ENCODE peak calls at places on chromosomes 11 and 22, in four cellular contexts. One of them, this sample, is unnamed.

GRCh38 chr11:80916180-80916811 is 1475.5 kb upstream of the TENM4 start:
- DNase-seq in activated B cell treated with CpG ODN at 0.5 μM for 24 hours: no peak
- DNase-seq in stomach: no peak
- DNase-seq in brain microvascular endothelial cell: no peak
- DNase-seq in this sample: no peak

GRCh38 chr11:76803811-76804600 is 20.9 kb downstream of the TSKU start:
- DNase-seq in activated B cell treated with CpG ODN at 0.5 μM for 24 hours: no peak
- DNase-seq in stomach: no peak
- DNase-seq in brain microvascular endothelial cell: no peak
- DNase-seq in this sample: peak

GRCh38 chr11:3009481-3009880 is 17.4 kb upstream of the NAP1L4 start:
- DNase-seq in brain microvascular endothelial cell: no peak
- DNase-seq in stomach: no peak
- DNase-seq in activated B cell treated with CpG ODN at 0.5 μM for 24 hours: no peak
- DNase-seq in this sample: no peak

GRCh38 chr22:24426859-24427499 is 420 bp upstream of the ADORA2A start:
- DNase-seq in stomach: no peak
- DNase-seq in brain microvascular endothelial cell: no peak
- DNase-seq in activated B cell treated with CpG ODN at 0.5 μM for 24 hours: no peak
- DNase-seq in this sample: no peak

GRCh38 chr11:78094250-78094649 is 14.6 kb upstream of the NDUFC2 start:
- DNase-seq in brain microvascular endothelial cell: no peak
- DNase-seq in stomach: no peak
- DNase-seq in activated B cell treated with CpG ODN at 0.5 μM for 24 hours: no peak
- DNase-seq in this sample: no peak

GRCh38 chr11:68369161-68369560 is 56.8 kb downstream of the LRP5 start:
- DNase-seq in activated B cell treated with CpG ODN at 0.5 μM for 24 hours: no peak
- DNase-seq in stomach: no peak
- DNase-seq in brain microvascular endothelial cell: no peak
- DNase-seq in this sample: no peak

GRCh38 chr11:74397531-74398243 is 546 bp downstream of the PGM2L1 start:
- DNase-seq in brain microvascular endothelial cell: peak
- DNase-seq in stomach: peak
- DNase-seq in activated B cell treated with CpG ODN at 0.5 μM for 24 hours: peak
- DNase-seq in this sample: peak

GRCh38 chr11:128399186-128399585 is 188.2 kb downstream of the ETS1 start:
- DNase-seq in stomach: no peak
- DNase-seq in brain microvascular endothelial cell: peak
- DNase-seq in activated B cell treated with CpG ODN at 0.5 μM for 24 hours: no peak
- DNase-seq in this sample: no peak

GRCh38 chr11:4071828-4072421 is 22.7 kb upstream of the RRM1 start:
- DNase-seq in stomach: no peak
- DNase-seq in activated B cell treated with CpG ODN at 0.5 μM for 24 hours: no peak
- DNase-seq in brain microvascular endothelial cell: no peak
- DNase-seq in this sample: no peak

GRCh38 chr11:126938718-126939117 is 61.9 kb downstream of the KIRREL3 start:
- DNase-seq in brain microvascular endothelial cell: no peak
- DNase-seq in stomach: no peak
- DNase-seq in activated B cell treated with CpG ODN at 0.5 μM for 24 hours: no peak
- DNase-seq in this sample: no peak

GRCh38 chr11:2687782-2688191 is 12.0 kb downstream of the KCNQ1OT1 start:
- DNase-seq in brain microvascular endothelial cell: no peak
- DNase-seq in activated B cell treated with CpG ODN at 0.5 μM for 24 hours: no peak
- DNase-seq in stomach: no peak
- DNase-seq in this sample: no peak

GRCh38 chr11:69443968-69444364 is 37.5 kb upstream of the LINC01488 start:
- DNase-seq in brain microvascular endothelial cell: peak
- DNase-seq in stomach: no peak
- DNase-seq in activated B cell treated with CpG ODN at 0.5 μM for 24 hours: no peak
- DNase-seq in this sample: no peak

GRCh38 chr11:66008468-66009101 is 3.2 kb upstream of the CST6 start:
- DNase-seq in activated B cell treated with CpG ODN at 0.5 μM for 24 hours: no peak
- DNase-seq in stomach: no peak
- DNase-seq in brain microvascular endothelial cell: no peak
- DNase-seq in this sample: no peak

GRCh38 chr11:10743354-10744035 is 7.6 kb upstream of the CTR9 start:
- DNase-seq in activated B cell treated with CpG ODN at 0.5 μM for 24 hours: no peak
- DNase-seq in brain microvascular endothelial cell: no peak
- DNase-seq in stomach: no peak
- DNase-seq in this sample: peak

GRCh38 chr22:31901388-31902137 is 42.8 kb upstream of the YWHAH start:
- DNase-seq in brain microvascular endothelial cell: no peak
- DNase-seq in activated B cell treated with CpG ODN at 0.5 μM for 24 hours: no peak
- DNase-seq in stomach: no peak
- DNase-seq in this sample: no peak

GRCh38 chr11:67438121-67438902 is 830 bp upstream of the PTPRCAP start:
- DNase-seq in activated B cell treated with CpG ODN at 0.5 μM for 24 hours: peak
- DNase-seq in brain microvascular endothelial cell: no peak
- DNase-seq in stomach: peak
- DNase-seq in this sample: peak

GRCh38 chr11:98940913-98941312 is 79.8 kb upstream of the CNTN5 start:
- DNase-seq in brain microvascular endothelial cell: no peak
- DNase-seq in stomach: no peak
- DNase-seq in activated B cell treated with CpG ODN at 0.5 μM for 24 hours: no peak
- DNase-seq in this sample: no peak

GRCh38 chr22:35524966-35525686 is 15.5 kb upstream of the RASD2 start:
- DNase-seq in stomach: no peak
- DNase-seq in brain microvascular endothelial cell: no peak
- DNase-seq in activated B cell treated with CpG ODN at 0.5 μM for 24 hours: no peak
- DNase-seq in this sample: no peak

GRCh38 chr22:42964994-42965699 is 49.8 kb downstream of the PACSIN2 start:
- DNase-seq in activated B cell treated with CpG ODN at 0.5 μM for 24 hours: no peak
- DNase-seq in stomach: no peak
- DNase-seq in brain microvascular endothelial cell: peak
- DNase-seq in this sample: no peak

GRCh38 chr22:29799217-29799680 is 32.1 kb downstream of the UQCR10 start:
- DNase-seq in stomach: peak
- DNase-seq in activated B cell treated with CpG ODN at 0.5 μM for 24 hours: no peak
- DNase-seq in brain microvascular endothelial cell: peak
- DNase-seq in this sample: no peak

DNA sequence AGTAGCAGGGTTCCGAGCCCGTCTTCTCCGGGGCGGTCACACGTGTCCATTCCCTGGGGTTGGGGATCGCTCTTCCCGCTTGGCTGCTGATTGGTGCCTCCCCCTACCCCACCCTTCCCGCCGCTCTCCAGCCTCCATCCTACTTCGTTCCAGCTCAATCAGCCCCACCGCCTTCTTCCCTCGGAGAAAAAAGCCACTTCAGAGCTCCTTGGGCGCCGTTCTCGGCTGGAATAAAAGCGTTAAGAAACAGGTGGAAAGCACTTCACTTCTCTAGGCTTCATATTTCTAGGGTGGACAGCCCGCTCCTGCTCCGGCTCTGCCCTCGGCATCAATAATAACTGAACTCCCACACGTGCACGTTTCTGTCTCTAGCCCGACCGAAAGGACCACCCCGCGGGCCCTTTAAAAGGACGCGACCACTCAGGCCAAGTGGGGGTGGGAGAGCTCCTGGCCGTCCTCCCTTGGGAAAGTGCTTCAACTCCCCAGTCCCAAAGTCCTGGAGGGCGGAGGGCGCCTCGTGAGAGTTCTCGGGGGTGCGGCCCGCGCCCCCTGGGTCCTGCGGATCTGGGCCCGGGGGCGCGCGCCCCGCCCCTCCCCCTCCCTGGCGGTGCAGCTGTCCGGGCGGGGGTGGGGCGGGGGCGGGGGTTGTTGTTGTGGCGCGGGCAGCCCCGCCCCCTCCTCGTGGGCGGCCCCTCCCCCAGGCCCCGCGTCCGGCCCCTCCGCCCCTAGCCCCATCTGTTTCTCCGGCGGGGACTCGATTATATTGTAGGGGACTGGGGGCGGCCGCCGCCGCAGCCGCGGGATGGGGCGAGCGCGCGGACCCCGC is at the start of gene CECR2:
- DNase-seq in stomach: no peak
- DNase-seq in brain microvascular endothelial cell: no peak
- DNase-seq in activated B cell treated with CpG ODN at 0.5 μM for 24 hours: peak
- DNase-seq in this sample: no peak
- TF ChIP-seq CTCF in stomach: no peak
- TF ChIP-seq CTCF in brain microvascular endothelial cell: no peak
- TF ChIP-seq CTCF in activated B cell treated with CpG ODN at 0.5 μM for 24 hours: no peak
- TF ChIP-seq CTCF in this sample: no peak

DNA sequence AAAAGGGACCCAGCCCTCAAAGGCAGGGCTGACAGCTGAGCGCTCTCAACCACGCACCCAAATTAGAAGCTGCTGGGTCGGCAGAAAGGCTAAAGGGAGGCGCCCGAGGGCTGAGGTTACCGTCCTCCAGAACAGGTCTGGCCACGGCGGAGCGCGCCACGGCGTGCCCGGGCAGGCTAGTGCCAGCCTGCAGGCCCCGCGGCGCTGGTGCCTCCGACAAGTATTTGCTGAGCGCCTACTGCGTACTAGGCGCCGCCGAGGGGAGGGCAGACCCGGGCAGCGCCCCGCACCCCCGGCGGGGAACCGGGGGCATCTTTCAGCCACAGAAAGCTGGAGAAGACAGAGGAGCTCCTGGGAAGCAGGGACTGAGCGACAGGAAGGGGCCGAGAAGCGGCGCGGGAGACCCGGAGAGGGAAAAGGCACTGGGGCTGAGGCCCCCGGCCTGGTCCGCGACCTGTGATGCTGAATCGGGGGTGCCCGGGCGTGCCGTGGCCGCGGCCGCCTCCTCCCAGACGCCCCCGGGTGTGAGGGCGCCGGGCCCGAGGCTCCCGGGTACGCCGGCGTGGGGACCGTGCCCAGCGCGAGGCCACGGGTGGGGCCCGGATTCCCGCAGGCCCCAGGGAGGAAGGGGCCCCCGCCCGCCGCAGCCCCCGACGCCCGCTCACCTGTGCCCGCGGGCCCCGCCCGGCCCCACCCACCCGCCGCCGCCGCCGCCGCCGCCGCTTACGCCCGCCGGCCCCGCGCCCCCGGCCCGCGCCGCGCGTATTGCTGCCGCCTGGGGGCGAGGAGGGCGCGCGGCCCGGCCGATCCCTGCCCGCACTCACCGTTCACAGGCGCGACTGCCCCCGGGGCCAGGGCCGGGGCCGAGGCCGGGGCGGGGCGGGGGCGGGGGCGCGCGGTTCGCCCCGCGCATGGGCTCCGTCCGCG is 521 bp downstream of the HRAS start:
- DNase-seq in stomach: peak
- DNase-seq in activated B cell treated with CpG ODN at 0.5 μM for 24 hours: no peak
- DNase-seq in brain microvascular endothelial cell: no peak
- DNase-seq in this sample: no peak
- TF ChIP-seq CTCF in stomach: no peak
- TF ChIP-seq CTCF in activated B cell treated with CpG ODN at 0.5 μM for 24 hours: no peak
- TF ChIP-seq CTCF in brain microvascular endothelial cell: no peak
- TF ChIP-seq CTCF in this sample: no peak

DNA sequence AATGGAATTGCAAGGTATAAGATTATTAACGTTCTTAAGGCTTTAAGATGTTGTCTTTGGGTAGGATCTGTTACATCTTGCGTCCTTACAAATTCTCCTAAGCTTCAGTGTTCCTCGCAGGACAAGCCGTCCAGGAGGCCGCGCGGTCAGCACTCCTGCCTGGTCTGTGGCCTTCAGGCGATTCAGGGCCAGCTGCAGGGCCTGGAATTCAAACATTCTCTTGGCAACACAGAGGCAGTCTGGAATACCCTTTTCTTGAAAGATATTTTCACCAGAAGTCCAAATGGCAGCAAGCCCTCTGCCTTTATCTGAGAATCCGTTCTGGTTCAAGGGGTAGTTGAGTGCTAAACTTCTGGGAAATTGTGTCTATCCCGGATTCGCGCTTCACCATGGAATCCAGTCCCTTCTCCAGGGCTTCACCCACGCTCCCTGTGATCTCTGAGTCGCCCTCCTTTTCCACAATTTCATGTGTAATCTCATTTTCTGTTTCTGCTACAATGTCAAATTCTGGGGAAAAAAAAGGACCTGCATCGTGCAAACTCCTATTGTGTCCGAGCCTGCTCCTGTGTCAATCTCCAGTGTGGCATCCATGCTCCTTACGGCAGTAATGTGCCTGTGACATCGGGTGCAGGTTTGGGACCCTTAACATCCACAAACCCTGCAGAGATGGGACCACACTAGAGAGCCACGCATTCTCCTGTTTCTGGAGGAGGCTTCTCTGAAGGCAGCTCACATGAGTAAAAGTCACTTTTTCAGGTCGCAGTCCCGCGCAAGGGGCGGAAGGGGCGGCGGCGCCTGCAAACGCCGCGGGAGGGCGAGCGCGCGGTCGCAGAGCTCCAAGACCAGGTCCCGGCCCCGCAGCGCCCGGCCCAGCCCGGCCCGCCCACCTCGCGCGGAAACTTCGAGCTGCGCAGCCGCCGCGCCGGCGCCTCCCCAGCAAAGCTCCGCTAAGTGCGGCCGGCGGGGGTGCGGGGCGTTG is 25.3 kb upstream of the SORL1 start:
- DNase-seq in activated B cell treated with CpG ODN at 0.5 μM for 24 hours: peak
- DNase-seq in stomach: peak
- DNase-seq in brain microvascular endothelial cell: no peak
- DNase-seq in this sample: peak
- TF ChIP-seq CTCF in activated B cell treated with CpG ODN at 0.5 μM for 24 hours: no peak
- TF ChIP-seq CTCF in stomach: no peak
- TF ChIP-seq CTCF in brain microvascular endothelial cell: no peak
- TF ChIP-seq CTCF in this sample: no peak

GRCh38 chr11:57309106-57310059 is 15.4 kb downstream of the TNKS1BP1 start:
- DNase-seq in stomach: no peak
- DNase-seq in activated B cell treated with CpG ODN at 0.5 μM for 24 hours: no peak
- DNase-seq in brain microvascular endothelial cell: no peak
- DNase-seq in this sample: no peak

GRCh38 chr11:57308426-57309060 is 16.2 kb downstream of the TNKS1BP1 start:
- DNase-seq in brain microvascular endothelial cell: no peak
- DNase-seq in activated B cell treated with CpG ODN at 0.5 μM for 24 hours: no peak
- DNase-seq in stomach: no peak
- DNase-seq in this sample: no peak

GRCh38 chr11:57310630-57311086 is 14.1 kb downstream of the TNKS1BP1 start:
- DNase-seq in activated B cell treated with CpG ODN at 0.5 μM for 24 hours: no peak
- DNase-seq in stomach: no peak
- DNase-seq in brain microvascular endothelial cell: no peak
- DNase-seq in this sample: no peak

GRCh38 chr11:57311109-57311936 is 13.4 kb downstream of the TNKS1BP1 start:
- DNase-seq in stomach: peak
- DNase-seq in activated B cell treated with CpG ODN at 0.5 μM for 24 hours: no peak
- DNase-seq in brain microvascular endothelial cell: peak
- DNase-seq in this sample: peak

GRCh38 chr11:57310091-57310490 is 14.7 kb downstream of the TNKS1BP1 start:
- DNase-seq in brain microvascular endothelial cell: no peak
- DNase-seq in stomach: no peak
- DNase-seq in activated B cell treated with CpG ODN at 0.5 μM for 24 hours: no peak
- DNase-seq in this sample: no peak
- TF ChIP-seq CTCF in brain microvascular endothelial cell: no peak
- TF ChIP-seq CTCF in stomach: no peak
- TF ChIP-seq CTCF in activated B cell treated with CpG ODN at 0.5 μM for 24 hours: no peak
- TF ChIP-seq CTCF in this sample: no peak

GRCh38 chr11:75767793-75768111 is 826 bp upstream of the DGAT2 start:
- DNase-seq in stomach: no peak
- DNase-seq in activated B cell treated with CpG ODN at 0.5 μM for 24 hours: no peak
- DNase-seq in brain microvascular endothelial cell: no peak
- DNase-seq in this sample: no peak
- TF ChIP-seq CTCF in stomach: no peak
- TF ChIP-seq CTCF in activated B cell treated with CpG ODN at 0.5 μM for 24 hours: no peak
- TF ChIP-seq CTCF in brain microvascular endothelial cell: no peak
- TF ChIP-seq CTCF in this sample: no peak

This sample was measured in natural killer cell.